ENCODE peak calls at places on chromosomes 5 and 9, in four cellular contexts. U, F, B and S are unnamed samples.

GRCh38 chr5:103452089-103452488 is 110.5 kb downstream of the NUDT12 start:
- DNase-seq in U (no peak), B (no peak), F (no peak), S (no peak)

GRCh38 chr5:119943148-119943547 is 313.8 kb downstream of the FAM170A start:
- DNase-seq in U (peak; percentile 12), B (no peak), F (peak; percentile 31), S (no peak)

GRCh38 chr5:107485184-107485583 is 185.6 kb downstream of the EFNA5 start:
- DNase-seq in B (no peak), F (no peak), U (no peak), S (no peak)

GRCh38 chr9:10651012-10651411 is 38.2 kb upstream of the PTPRD start:
- DNase-seq in B (no peak), U (no peak), F (no peak), S (no peak)

GRCh38 chr5:33679791-33680190 is 212.0 kb downstream of the ADAMTS12 start:
- DNase-seq in F (peak; percentile 27), U (peak; percentile 9), B (no peak), S (no peak)

GRCh38 chr9:112496074-112496722 is 9.6 kb downstream of the KIAA1958 start:
- DNase-seq in B (no peak), F (no peak), U (no peak), S (no peak)

GRCh38 chr5:72441861-72442540 is 65.2 kb downstream of the ZNF366 start:
- DNase-seq in F (peak; percentile 94), U (peak; percentile 82), B (no peak), S (no peak)

GRCh38 chr9:114856210-114856941 is 50.5 kb upstream of the TNFSF15 start:
- DNase-seq in U (peak; percentile 54), B (no peak), F (peak; percentile 48), S (no peak)

GRCh38 chr5:87151547-87151946 is 116.1 kb upstream of the RASA1 start:
- DNase-seq in B (no peak), F (peak; percentile 91), U (peak; percentile 43), S (no peak)

GRCh38 chr5:36363776-36364175 is 62.1 kb upstream of the RANBP3L start:
- DNase-seq in F (no peak), B (no peak), U (no peak), S (no peak)

GRCh38 chr9:76756273-76756650 is 8.0 kb upstream of the PCA3 start:
- DNase-seq in F (peak; percentile 19), U (peak; percentile 39), B (no peak), S (no peak)

GRCh38 chr5:62521319-62521718 is 57.3 kb upstream of the LRRC70 start:
- DNase-seq in B (no peak), U (no peak), F (no peak), S (no peak)

GRCh38 chr5:125112196-125112595 is 365.8 kb upstream of the ZNF608 start:
- DNase-seq in B (no peak), F (peak; percentile 15), U (no peak), S (no peak)

GRCh38 chr9:90969021-90969675 is 167.5 kb downstream of the SYK start:
- DNase-seq in U (no peak), B (no peak), F (no peak), S (no peak)

GRCh38 chr5:122262107-122262506 is 49.9 kb upstream of the SNCAIP start:
- DNase-seq in U (no peak), B (no peak), F (peak; percentile 23), S (no peak)

GRCh38 chr5:1057485-1057825 is 48.9 kb downstream of the NKD2 start:
- DNase-seq in F (no peak), B (no peak), U (no peak), S (no peak)

GRCh38 chr9:129936222-129936621 is 101.0 kb downstream of the USP20 start:
- DNase-seq in B (no peak), F (no peak), U (no peak), S (no peak)

GRCh38 chr5:95022967-95023695 is 261.8 kb downstream of the MCTP1 start:
- DNase-seq in B (no peak), F (peak; percentile 15), U (no peak), S (no peak)

GRCh38 chr5:170579623-170580022 is 75.8 kb downstream of the KCNIP1 start:
- DNase-seq in B (no peak), U (no peak), F (no peak), S (no peak)

GRCh38 chr5:54820346-54820745 is 165.0 kb downstream of the ESM1 start:
- DNase-seq in F (peak; percentile 38), B (no peak), U (no peak), S (no peak)